ENCODE peak calls at places on chromosome 13, in six cellular contexts. O, I, E, M, J and A are unnamed samples.

GRCh38 chr13:30766957-30767603 is 31.7 kb downstream of the ALOX5AP start:
- DNase-seq in E (no peak), J (peak; percentile 17), I (no peak), M (no peak), O (no peak), A (no peak)

GRCh38 chr13:106700007-106700950 is 132.3 kb upstream of the ARGLU1 start:
- DNase-seq in I (no peak), J (no peak), O (no peak), M (peak; percentile 53), E (peak; percentile 8), A (no peak)

GRCh38 chr13:98542568-98543379 is 34.1 kb downstream of the STK24 start:
- DNase-seq in I (no peak), O (no peak), M (no peak), J (no peak), E (peak; percentile 35), A (no peak)

GRCh38 chr13:30705672-30706071 is 29.7 kb upstream of the ALOX5AP start:
- DNase-seq in O (peak; percentile 65), I (no peak), M (no peak), E (no peak), J (peak; percentile 29), A (no peak)

GRCh38 chr13:99500839-99501134 is 485 bp upstream of the TM9SF2 start:
- DNase-seq in M (no peak), E (no peak), O (no peak), J (no peak), I (peak; percentile 4), A (no peak)

GRCh38 chr13:112995395-112996091 is 26.5 kb downstream of the MCF2L start:
- DNase-seq in I (no peak), E (no peak), O (no peak), J (no peak), M (no peak), A (no peak)

GRCh38 chr13:42970824-42971669 is 21.0 kb downstream of the EPSTI1 start:
- DNase-seq in J (peak; percentile 44), E (peak; percentile 66), M (peak; percentile 51), O (peak; percentile 35), I (peak; percentile 70), A (peak; percentile 71)

GRCh38 chr13:45341799-45342584 is 1.0 kb upstream of the TPT1 start:
- DNase-seq in I (peak; percentile 71), O (peak; percentile 61), E (peak; percentile 85), J (no peak), M (peak; percentile 60), A (no peak)

GRCh38 chr13:51557423-51557822 is 26.8 kb upstream of the WDFY2 start:
- DNase-seq in J (no peak), E (no peak), M (no peak), O (peak; percentile 15), I (no peak), A (no peak)

GRCh38 chr13:112713517-112714253 is 23.8 kb downstream of the ATP11A start:
- DNase-seq in M (no peak), E (no peak), O (no peak), I (peak; percentile 78), J (no peak), A (no peak)

GRCh38 chr13:31767175-31767900 is 28.0 kb downstream of the RXFP2 start:
- DNase-seq in M (peak; percentile 62), E (peak; percentile 88), I (no peak), O (peak; percentile 87), J (no peak), A (no peak)

GRCh38 chr13:31968473-31968872 is 63.1 kb upstream of the FRY start:
- DNase-seq in J (peak; percentile 20), M (no peak), E (no peak), O (no peak), I (no peak), A (no peak)

GRCh38 chr13:33543089-33543459 is 257.5 kb upstream of the STARD13 start:
- DNase-seq in I (no peak), M (no peak), E (no peak), O (no peak), J (no peak), A (no peak)

GRCh38 chr13:20241593-20241992 is 9.5 kb upstream of the GJB6 start:
- DNase-seq in E (no peak), J (no peak), O (no peak), M (no peak), I (no peak), A (no peak)

GRCh38 chr13:102856603-102857002 is 10.8 kb downstream of the ERCC5 start:
- DNase-seq in M (no peak), O (peak; percentile 23), E (peak; percentile 71), I (no peak), J (no peak), A (no peak)

GRCh38 chr13:23621316-23621645 is 51.1 kb downstream of the TNFRSF19 start:
- DNase-seq in O (peak; percentile 97), E (peak; percentile 95), J (peak; percentile 80), M (peak; percentile 79), I (no peak), A (no peak)

GRCh38 chr13:111344471-111345191 is 24.2 kb downstream of the TEX29 start:
- DNase-seq in O (no peak), J (peak; percentile 66), I (no peak), E (peak; percentile 56), M (peak; percentile 67), A (peak; percentile 91)

GRCh38 chr13:47413112-47413511 is 516.3 kb upstream of the HTR2A start:
- DNase-seq in J (no peak), I (no peak), E (peak; percentile 74), M (peak; percentile 19), O (no peak), A (no peak)

GRCh38 chr13:50387124-50387581 is 371.9 kb downstream of the KCNRG start:
- DNase-seq in E (peak; percentile 47), J (peak; percentile 69), O (no peak), M (peak; percentile 44), I (peak; percentile 37), A (peak; percentile 75)

GRCh38 chr13:39462456-39462855 is 140.5 kb downstream of the LHFPL6 start:
- DNase-seq in I (no peak), J (no peak), O (peak; percentile 59), E (peak; percentile 30), M (no peak), A (no peak)

GRCh38 chr13:113378825-113379224 is 14.9 kb upstream of the GRTP1 start:
- DNase-seq in O (no peak), J (no peak), E (no peak), M (no peak), I (no peak), A (no peak)

GRCh38 chr13:111322916-111323331 is 2.5 kb downstream of the TEX29 start:
- DNase-seq in M (no peak), O (no peak), E (no peak), J (no peak), I (no peak), A (no peak)

GRCh38 chr13:28558567-28558966 is 63.6 kb upstream of the FLT1 start:
- DNase-seq in M (peak; percentile 26), J (no peak), O (no peak), E (peak; percentile 19), I (no peak), A (no peak)
- H3K4me3 ChIP-seq in M (no peak overlapping the region), J (no peak overlapping the region), O (no peak overlapping the region), E (peak overlapping the region; percentile 53), I (no peak overlapping the region), A (no peak overlapping the region)

GRCh38 chr13:97254809-97255208 is 32.7 kb downstream of the MBNL2 start:
- DNase-seq in M (no peak), J (no peak), O (peak; percentile 88), E (peak; percentile 84), I (no peak), A (no peak)

GRCh38 chr13:97257228-97257755 is 35.2 kb downstream of the MBNL2 start:
- DNase-seq in O (no peak), I (no peak), M (no peak), J (no peak), E (no peak), A (no peak)

GRCh38 chr13:97256343-97256783 is 34.2 kb downstream of the MBNL2 start:
- DNase-seq in I (no peak), E (peak; percentile 93), M (peak; percentile 91), O (peak; percentile 83), J (peak; percentile 80), A (no peak)

GRCh38 chr13:97253581-97254293 is 31.6 kb downstream of the MBNL2 start:
- DNase-seq in J (no peak), M (no peak), E (no peak), O (no peak), I (no peak), A (no peak)

GRCh38 chr13:97255515-97255999 is 33.4 kb downstream of the MBNL2 start:
- DNase-seq in M (peak; percentile 65), I (no peak), J (no peak), O (no peak), E (no peak), A (no peak)
- H3K79me2 ChIP-seq in M (peaks cover 57% of the 10 kb centered on the region), I (peaks cover 91% of the 10 kb centered on the region), J (peaks cover 80% of the 10 kb centered on the region), O (peaks cover 61% of the 10 kb centered on the region), E (peaks cover 83% of the 10 kb centered on the region), A (no peaks in the 10 kb centered on the region)

GRCh38 chr13:91166714-91167511 is 180.6 kb upstream of the MIR17HG start:
- DNase-seq in M (no peak), E (no peak), O (no peak), I (peak; percentile 44), J (no peak), A (no peak)

GRCh38 chr13:91157273-91158014 is 190.0 kb upstream of the MIR17HG start:
- DNase-seq in M (no peak), E (no peak), J (no peak), I (no peak), O (no peak), A (no peak)

GRCh38 chr13:91165758-91166157 is 181.7 kb upstream of the MIR17HG start:
- DNase-seq in J (no peak), M (no peak), O (no peak), E (no peak), I (no peak), A (no peak)

GRCh38 chr13:91158015-91158390 is 189.5 kb upstream of the MIR17HG start:
- DNase-seq in J (no peak), O (no peak), M (no peak), E (no peak), I (no peak), A (no peak)

DNA sequence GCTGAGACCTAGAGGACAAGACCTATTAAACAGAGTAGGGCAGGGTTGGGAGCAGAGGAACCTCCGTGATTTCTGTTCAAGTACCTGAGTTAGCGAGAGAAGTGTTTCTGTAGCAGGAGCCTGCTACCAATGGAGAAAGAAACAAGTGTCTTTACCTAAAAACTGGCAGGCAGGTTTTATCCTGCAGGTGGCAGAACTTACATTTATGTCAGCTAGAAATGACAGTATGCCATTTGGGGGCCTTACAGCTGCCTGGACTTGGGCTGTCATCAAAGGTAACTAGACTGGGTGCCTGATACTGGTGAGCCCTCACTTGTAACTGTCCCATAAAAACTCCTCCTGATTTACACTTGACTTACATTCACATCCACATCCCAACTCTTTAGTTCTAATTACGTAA is 185.3 kb upstream of the MIR17HG start:
- DNase-seq in M (no peak), E (no peak), J (no peak), O (no peak), I (no peak), A (peak; percentile 21)
- H2AFZ ChIP-seq in M (no peak overlapping the region), E (no peak overlapping the region), J (no peak overlapping the region), O (no peak overlapping the region), I (no peak overlapping the region), A (peak overlapping the region; percentile 22)

DNA sequence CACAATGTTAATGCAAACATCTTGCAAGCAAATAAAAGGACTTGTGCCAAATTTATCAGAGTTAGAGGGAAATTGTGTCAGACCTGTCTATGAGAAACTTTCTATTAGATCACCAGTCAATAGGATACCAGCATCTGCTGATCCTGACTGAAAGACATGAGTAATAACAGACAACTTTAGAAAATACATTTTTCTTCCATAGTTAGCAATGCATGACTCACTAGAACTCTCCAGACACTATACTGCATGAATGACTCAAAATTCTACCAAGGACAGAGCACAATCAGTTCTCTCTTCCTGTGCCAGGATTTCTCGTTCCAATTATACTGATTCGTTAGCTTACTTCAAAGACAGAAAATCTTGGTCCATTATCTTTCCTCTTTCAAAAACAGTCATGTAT is 83.4 kb upstream of the FNDC3A start:
- DNase-seq in J (peak; percentile 30), O (peak; percentile 96), E (peak; percentile 95), I (no peak), M (peak; percentile 89), A (no peak)
- H3K4me3 ChIP-seq in J (no peak overlapping the region), O (no peak overlapping the region), E (no peak overlapping the region), I (no peak overlapping the region), M (no peak overlapping the region), A (no peak overlapping the region)